ENCODE peak calls at places on chromosomes 3 and 15, in eight cellular contexts. M is body of pancreas; T is K562; F is right cardiac atrium; Q is CD8-positive, alpha-beta T cell; H is sigmoid colon; W is left ventricle myocardium inferior; E is CD4-positive, CD25-positive, alpha-beta regulatory T cell. C is an unnamed sample. For H3K4me1, the result is how much of the 10 kb centered on the place peaks cover.

GRCh38 chr3:14602006-14602803 is 49.4 kb upstream of the CCDC174 start:
- DNase-seq in H (no peak), T (peak), E (no peak), F (no peak), Q (no peak), W (no peak), M (no peak), C (no peak)

GRCh38 chr15:64452988-64453688 is 7.2 kb upstream of the ZNF609 start:
- DNase-seq in H (peak), E (no peak), M (peak), F (peak), T (no peak), W (peak), Q (no peak), C (no peak)

GRCh38 chr3:38805765-38806386 is 10.1 kb downstream of the SCN10A start:
- DNase-seq in Q (peak), E (no peak), H (no peak), F (peak), M (peak), T (peak), W (no peak), C (no peak)

GRCh38 chr3:13876451-13876850 is 3.4 kb downstream of the WNT7A start:
- DNase-seq in M (no peak), H (no peak), F (no peak), E (no peak), T (peak), W (no peak), Q (no peak), C (peak)

GRCh38 chr15:52718551-52718950 is 39.4 kb upstream of the ATOSA start:
- DNase-seq in E (no peak), T (no peak), Q (no peak), M (no peak), F (no peak), H (no peak), W (no peak), C (no peak)

GRCh38 chr3:20573175-20573574 is 387.2 kb upstream of the SGO1 start:
- DNase-seq in T (no peak), Q (no peak), H (no peak), E (no peak), M (no peak), W (no peak), F (no peak), C (no peak)

GRCh38 chr15:52076889-52077781 is 35.4 kb downstream of the BCL2L10 start:
- DNase-seq in T (no peak), E (no peak), M (no peak), Q (no peak), H (no peak), W (no peak), F (no peak), C (no peak)

GRCh38 chr3:16289144-16289889 is 24.3 kb downstream of the OXNAD1 start:
- DNase-seq in E (no peak), M (no peak), W (no peak), H (no peak), F (no peak), T (no peak), Q (no peak), C (no peak)

DNA sequence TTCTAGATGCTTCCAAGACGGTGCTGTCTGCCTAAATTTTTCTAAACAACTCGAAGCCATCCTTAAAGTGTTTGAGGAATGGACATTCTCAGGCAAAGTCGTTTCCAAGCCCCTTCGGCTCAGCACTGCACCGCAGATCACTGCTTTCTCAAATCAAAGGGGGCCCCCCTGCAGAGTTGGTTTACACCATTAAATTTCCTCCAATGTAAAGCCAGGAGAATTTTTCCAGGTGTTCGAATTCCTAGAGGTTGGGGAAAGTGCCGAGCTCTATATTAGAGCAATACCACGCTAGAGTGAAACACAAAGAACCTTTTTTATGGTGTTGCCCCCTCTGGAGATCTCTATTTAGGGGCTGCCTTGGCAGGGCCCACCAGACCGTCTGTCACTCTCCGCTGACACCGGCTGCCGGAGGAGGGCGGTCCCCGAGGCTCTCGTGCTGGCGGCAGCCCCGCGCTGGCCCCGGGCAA is 277.9 kb upstream of the NR2F2 start:
- DNase-seq in H (no peak), F (peak), M (no peak), T (no peak), E (no peak), Q (no peak), W (no peak), C (no peak)
- H3K4me3 ChIP-seq in H (no peak), F (no peak), M (no peak), T (no peak), E (no peak), Q (no peak), W (peak), C (peak)

GRCh38 chr15:60685346-60685937 is 206.5 kb upstream of the ICE2 start:
- DNase-seq in H (no peak), T (no peak), W (no peak), E (no peak), F (no peak), Q (no peak), M (no peak), C (no peak)
- H3K4me1 ChIP-seq in H (under half), T (under half), W (under half), E (under half), F (under half), Q (under half), M (under half), C (under half)

DNA sequence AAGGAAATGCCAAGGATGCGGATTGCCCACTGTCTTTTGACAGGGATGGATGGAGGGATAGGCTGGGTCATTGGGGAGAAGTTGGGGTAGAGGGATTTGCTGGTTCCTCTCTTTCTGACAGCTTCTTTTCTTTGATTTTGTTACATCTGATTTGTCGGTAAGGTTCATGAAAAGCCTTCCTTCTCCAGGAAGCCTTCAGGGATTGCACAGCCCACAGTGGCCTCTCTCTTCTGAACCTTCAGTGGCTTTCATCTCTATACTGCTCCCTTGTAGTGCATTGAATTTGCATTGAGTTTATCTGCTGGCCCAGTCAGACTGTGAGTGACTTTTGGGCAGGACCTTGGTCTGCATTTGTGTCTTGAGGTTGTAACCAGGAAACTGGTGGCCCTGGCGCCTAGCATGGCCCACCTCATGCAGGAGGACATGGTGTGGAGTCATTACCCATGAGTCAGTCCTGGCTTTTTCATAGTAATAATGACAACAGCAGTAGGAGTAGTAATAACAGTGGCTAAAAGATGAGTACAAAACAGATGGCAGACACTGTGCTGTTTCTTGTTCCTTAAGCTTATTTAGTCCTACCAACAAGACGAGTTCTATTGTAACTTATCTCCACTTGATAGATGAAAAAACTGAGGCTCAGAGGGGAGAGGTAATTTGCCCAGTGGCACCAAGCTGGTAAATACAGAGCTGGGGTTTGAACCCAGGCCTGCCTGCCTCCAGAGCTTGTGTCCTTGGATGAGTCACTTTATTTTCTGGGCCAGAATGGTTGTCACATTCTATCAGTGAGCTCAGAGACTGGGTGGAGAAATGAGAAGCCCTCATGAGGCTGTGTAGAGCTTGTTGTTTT is 28.4 kb downstream of the SMAD6 start:
- DNase-seq in M (no peak), F (no peak), W (no peak), T (no peak), H (peak), E (no peak), Q (no peak), C (no peak)
- H3K4me3 ChIP-seq in M (no peak), F (no peak), W (no peak), T (no peak), H (no peak), E (no peak), Q (no peak), C (no peak)

GRCh38 chr15:73594109-73594508 is 39.1 kb downstream of the NPTN start:
- DNase-seq in H (no peak), M (no peak), F (no peak), T (no peak), E (no peak), Q (no peak), W (no peak), C (no peak)

GRCh38 chr15:73597036-73597638 is 36.1 kb downstream of the NPTN start:
- DNase-seq in T (no peak), E (no peak), H (no peak), Q (no peak), M (no peak), F (no peak), W (no peak), C (no peak)

GRCh38 chr15:73598540-73599195 is 34.5 kb downstream of the NPTN start:
- DNase-seq in Q (no peak), F (peak), W (no peak), T (no peak), E (no peak), H (no peak), M (no peak), C (no peak)

GRCh38 chr15:73593278-73594074 is 39.7 kb downstream of the NPTN start:
- DNase-seq in E (no peak), M (peak), F (peak), Q (no peak), H (peak), T (peak), W (no peak), C (no peak)

DNA sequence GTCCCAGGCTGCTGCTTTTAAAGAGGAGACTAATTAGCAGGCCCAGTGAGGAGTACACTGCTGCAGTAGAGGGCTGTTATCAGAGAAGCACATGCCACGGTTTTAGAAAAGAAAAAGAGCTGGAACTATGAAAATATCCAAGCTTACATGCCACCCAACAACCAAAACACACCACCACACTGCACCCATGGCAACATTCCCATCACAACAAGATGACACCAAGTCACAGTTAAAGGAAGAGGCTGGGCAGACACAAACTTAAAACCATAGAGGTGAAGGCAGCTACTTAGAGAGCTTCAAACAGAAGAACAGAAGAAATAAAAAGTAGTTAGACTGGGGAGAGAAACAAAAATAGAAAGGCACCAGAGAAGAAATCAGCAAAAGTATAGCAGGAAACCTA is 37.0 kb downstream of the NPTN start:
- DNase-seq in Q (no peak), W (no peak), E (no peak), M (no peak), H (no peak), T (no peak), F (no peak), C (no peak)
- H3K4me1 ChIP-seq in Q (under half), W (half or more), E (under half), M (half or more), H (half or more), T (under half), F (under half), C (under half)

GRCh38 chr3:50675179-50676030 is 678 bp downstream of the DOCK3 start:
- DNase-seq in W (peak), Q (peak), M (peak), T (peak), F (peak), H (peak), E (peak), C (peak)
- H3K4me3 ChIP-seq in W (peak), Q (peak), M (no peak), T (peak), F (peak), H (peak), E (peak), C (peak)

DNA sequence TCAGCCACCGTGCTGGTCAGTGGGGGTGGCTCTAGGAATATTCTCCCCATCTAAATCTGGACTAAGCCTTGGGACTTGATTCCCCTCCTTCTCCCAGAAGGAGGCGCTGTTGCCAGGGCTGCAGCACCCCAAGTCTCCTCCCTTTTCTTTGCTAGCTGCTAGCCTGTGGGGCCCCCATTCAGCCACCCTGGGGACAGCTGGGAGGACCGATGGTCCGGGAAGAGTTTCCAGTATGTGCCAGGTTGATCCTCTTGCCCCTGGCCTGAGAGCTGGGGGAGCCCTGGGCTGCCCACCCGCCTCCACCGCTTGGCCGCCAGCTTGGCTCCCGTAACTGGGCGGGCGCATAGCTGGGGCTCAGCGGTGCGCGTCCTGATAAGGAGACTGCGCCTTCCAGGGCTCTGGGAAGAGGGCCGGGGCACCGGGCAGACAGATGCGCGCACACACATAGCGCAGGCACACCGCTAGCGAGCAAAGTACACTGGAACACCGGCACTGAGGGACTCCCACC is 4.2 kb downstream of the SMAD6 start:
- DNase-seq in W (peak), H (no peak), M (peak), F (peak), Q (no peak), E (no peak), T (peak), C (no peak)
- H3K4me1 ChIP-seq in W (half or more), H (half or more), M (half or more), F (under half), Q (under half), E (under half), T (under half), C (under half)

GRCh38 chr15:31399544-31400171 is 73.0 kb downstream of the KLF13 start:
- DNase-seq in M (no peak), Q (peak), H (peak), F (no peak), T (no peak), W (peak), E (no peak), C (no peak)

GRCh38 chr15:31400222-31400927 is 73.7 kb downstream of the KLF13 start:
- DNase-seq in M (no peak), W (peak), T (no peak), Q (no peak), E (no peak), F (no peak), H (no peak), C (no peak)

GRCh38 chr15:31397851-31398661 is 71.4 kb downstream of the KLF13 start:
- DNase-seq in F (no peak), T (peak), Q (no peak), E (no peak), M (no peak), H (no peak), W (peak), C (no peak)

GRCh38 chr15:31396881-31397560 is 70.4 kb downstream of the KLF13 start:
- DNase-seq in E (no peak), Q (no peak), W (peak), F (peak), T (peak), H (peak), M (peak), C (peak)

GRCh38 chr15:31398677-31399260 is 72.1 kb downstream of the KLF13 start:
- DNase-seq in W (peak), M (no peak), H (peak), Q (no peak), F (no peak), E (no peak), T (no peak), C (no peak)
- H3K4me3 ChIP-seq in W (no peak), M (no peak), H (no peak), Q (no peak), F (no peak), E (no peak), T (no peak), C (no peak)

DNA sequence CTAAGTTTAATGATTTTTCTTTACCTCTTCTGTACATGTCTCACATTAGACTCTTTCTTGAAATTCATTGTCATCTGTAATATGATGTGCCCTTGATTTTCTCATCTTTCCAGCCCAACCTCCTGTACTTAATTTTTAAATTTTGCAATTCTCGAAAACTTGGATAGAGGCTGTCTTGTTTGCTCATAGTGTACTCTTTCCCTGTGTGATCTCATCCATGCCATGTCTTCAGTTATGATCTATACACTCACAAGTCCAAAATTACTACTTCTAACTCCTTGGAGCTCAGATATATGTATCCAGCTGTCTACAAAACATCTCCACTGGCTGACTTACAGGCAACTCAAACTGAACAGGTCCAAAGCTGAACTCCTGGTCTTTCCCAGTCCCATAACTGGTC is 42.2 kb downstream of the CD200 start:
- DNase-seq in F (no peak), W (no peak), H (no peak), E (no peak), T (no peak), M (no peak), Q (no peak), C (no peak)
- H3K4me1 ChIP-seq in F (under half), W (under half), H (under half), E (under half), T (under half), M (under half), Q (under half), C (under half)

GRCh38 chr3:30895329-30895728 is 868 bp upstream of the GADL1 start:
- DNase-seq in E (no peak), H (no peak), T (no peak), Q (no peak), F (no peak), M (no peak), W (no peak), C (no peak)

GRCh38 chr3:30890907-30891306 is 3.6 kb downstream of the GADL1 start:
- DNase-seq in W (no peak), T (no peak), H (no peak), F (no peak), Q (no peak), M (no peak), E (no peak), C (no peak)

GRCh38 chr3:30894521-30895289 is at the start of gene GADL1:
- DNase-seq in F (peak), W (peak), E (no peak), H (peak), M (peak), Q (no peak), T (peak), C (peak)

GRCh38 chr3:30893678-30894325 is 659 bp downstream of the GADL1 start:
- DNase-seq in E (no peak), M (no peak), W (no peak), T (no peak), Q (no peak), H (no peak), F (no peak), C (no peak)
- H3K4me3 ChIP-seq in E (no peak), M (no peak), W (peak), T (no peak), Q (no peak), H (peak), F (peak), C (peak)

DNA sequence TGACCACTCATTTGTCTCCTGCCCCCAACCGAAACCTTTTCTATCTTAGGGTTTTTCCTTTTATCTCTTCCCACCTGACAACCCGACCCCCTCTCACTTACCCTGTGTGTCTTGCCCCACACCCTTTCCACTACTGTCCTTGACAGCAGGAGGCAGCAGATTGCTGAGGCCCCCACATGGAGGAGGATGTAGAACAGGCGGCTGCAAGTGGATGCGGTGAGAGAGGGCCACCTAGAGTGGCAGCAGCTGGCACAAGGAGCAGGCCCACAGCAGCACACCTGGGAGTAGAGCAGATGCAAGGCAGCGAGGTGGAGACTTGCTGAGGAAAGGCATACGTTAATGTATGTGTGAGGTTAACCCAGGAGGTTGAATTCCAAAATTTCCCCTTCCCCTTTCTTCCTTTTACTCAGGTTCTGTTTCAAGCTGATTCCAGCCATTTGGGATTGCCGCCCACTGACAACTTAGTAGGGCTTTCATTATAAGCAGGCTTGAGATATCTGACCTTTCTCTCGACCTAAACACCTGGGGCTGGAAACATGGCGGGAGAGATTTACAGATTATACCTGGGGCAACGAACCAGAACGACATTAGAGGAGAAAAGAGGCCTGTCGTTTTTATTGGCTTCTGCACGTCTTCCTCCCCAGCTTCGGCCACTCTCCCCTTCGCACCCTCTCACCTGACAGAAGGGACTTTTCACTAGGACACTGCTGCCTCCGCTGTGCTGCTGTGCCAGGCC is 643 bp downstream of the SERINC4 start:
- DNase-seq in E (no peak), M (no peak), F (no peak), Q (no peak), W (no peak), T (peak), H (no peak), C (no peak)
- H3K4me1 ChIP-seq in E (under half), M (half or more), F (under half), Q (under half), W (half or more), T (under half), H (half or more), C (under half)